ENCODE peak calls at places on chromosome 3, in seven cellular contexts. One of them, this sample, is unnamed.

GRCh38 chr3:184737063-184737462 is 25.2 kb upstream of the MAGEF1 start:
- DNase-seq in PC-3: no peak
- DNase-seq in stomach: peak; percentile 5
- DNase-seq in esophagus muscularis mucosa: no peak
- DNase-seq in neuronal stem cell: no peak
- DNase-seq in hepatocyte: no peak
- DNase-seq in AG04450: no peak
- DNase-seq in this sample: no peak

GRCh38 chr3:192851821-192852352 is 65.8 kb downstream of the MB21D2 start:
- DNase-seq in PC-3: peak; percentile 99
- DNase-seq in stomach: peak; percentile 88
- DNase-seq in esophagus muscularis mucosa: no peak
- DNase-seq in neuronal stem cell: no peak
- DNase-seq in hepatocyte: peak; percentile 60
- DNase-seq in AG04450: no peak
- DNase-seq in this sample: no peak

GRCh38 chr3:126657901-126658300 is 3.0 kb upstream of the TXNRD3 start:
- DNase-seq in PC-3: no peak
- DNase-seq in stomach: no peak
- DNase-seq in esophagus muscularis mucosa: peak; percentile 42
- DNase-seq in neuronal stem cell: no peak
- DNase-seq in hepatocyte: no peak
- DNase-seq in AG04450: no peak
- DNase-seq in this sample: no peak

GRCh38 chr3:13209334-13209733 is 136.1 kb upstream of the IQSEC1 start:
- DNase-seq in PC-3: no peak
- DNase-seq in stomach: no peak
- DNase-seq in esophagus muscularis mucosa: no peak
- DNase-seq in neuronal stem cell: no peak
- DNase-seq in hepatocyte: no peak
- DNase-seq in AG04450: no peak
- DNase-seq in this sample: no peak

GRCh38 chr3:124272611-124273151 is 280.8 kb upstream of the ROPN1 start:
- DNase-seq in PC-3: peak; percentile 20
- DNase-seq in stomach: no peak
- DNase-seq in esophagus muscularis mucosa: no peak
- DNase-seq in neuronal stem cell: no peak
- DNase-seq in hepatocyte: no peak
- DNase-seq in AG04450: no peak
- DNase-seq in this sample: no peak

GRCh38 chr3:170440346-170440745 is 21.7 kb downstream of the CLDN11 start:
- DNase-seq in PC-3: peak; percentile 46
- DNase-seq in stomach: no peak
- DNase-seq in esophagus muscularis mucosa: no peak
- DNase-seq in neuronal stem cell: no peak
- DNase-seq in hepatocyte: no peak
- DNase-seq in AG04450: no peak
- DNase-seq in this sample: no peak

GRCh38 chr3:194003128-194004057 is 132.6 kb upstream of the HES1 start:
- DNase-seq in PC-3: peak; percentile 90
- DNase-seq in stomach: peak; percentile 90
- DNase-seq in esophagus muscularis mucosa: peak; percentile 97
- DNase-seq in neuronal stem cell: peak; percentile 47
- DNase-seq in hepatocyte: peak; percentile 94
- DNase-seq in AG04450: peak; percentile 47
- DNase-seq in this sample: no peak

GRCh38 chr3:51275096-51275805 is 109.8 kb upstream of the MANF start:
- DNase-seq in PC-3: no peak
- DNase-seq in stomach: no peak
- DNase-seq in esophagus muscularis mucosa: no peak
- DNase-seq in neuronal stem cell: no peak
- DNase-seq in hepatocyte: no peak
- DNase-seq in AG04450: no peak
- DNase-seq in this sample: no peak

GRCh38 chr3:148727242-148727641 is 29.5 kb downstream of the AGTR1 start:
- DNase-seq in PC-3: peak; percentile 34
- DNase-seq in stomach: no peak
- DNase-seq in esophagus muscularis mucosa: no peak
- DNase-seq in neuronal stem cell: peak; percentile 31
- DNase-seq in hepatocyte: peak; percentile 57
- DNase-seq in AG04450: no peak
- DNase-seq in this sample: no peak

GRCh38 chr3:187318819-187319616 is 27.5 kb upstream of the MASP1 start:
- DNase-seq in PC-3: peak; percentile 67
- DNase-seq in stomach: peak; percentile 39
- DNase-seq in esophagus muscularis mucosa: no peak
- DNase-seq in neuronal stem cell: peak; percentile 59
- DNase-seq in hepatocyte: peak; percentile 75
- DNase-seq in AG04450: peak; percentile 44
- DNase-seq in this sample: peak; percentile 55

GRCh38 chr3:152051501-152052404 is 178.3 kb downstream of the SUCNR1 start:
- DNase-seq in PC-3: peak; percentile 19
- DNase-seq in stomach: no peak
- DNase-seq in esophagus muscularis mucosa: no peak
- DNase-seq in neuronal stem cell: no peak
- DNase-seq in hepatocyte: no peak
- DNase-seq in AG04450: no peak
- DNase-seq in this sample: no peak

GRCh38 chr3:104547040-104547439 is 819.7 kb upstream of the ALCAM start:
- DNase-seq in PC-3: no peak
- DNase-seq in stomach: no peak
- DNase-seq in esophagus muscularis mucosa: no peak
- DNase-seq in neuronal stem cell: no peak
- DNase-seq in hepatocyte: no peak
- DNase-seq in AG04450: no peak
- DNase-seq in this sample: no peak

GRCh38 chr3:153146191-153147053 is 15.6 kb upstream of the RAP2B start:
- DNase-seq in PC-3: no peak
- DNase-seq in stomach: no peak
- DNase-seq in esophagus muscularis mucosa: no peak
- DNase-seq in neuronal stem cell: no peak
- DNase-seq in hepatocyte: no peak
- DNase-seq in AG04450: no peak
- DNase-seq in this sample: no peak

GRCh38 chr3:64686446-64686908 is 1.3 kb downstream of the ADAMTS9 start:
- DNase-seq in PC-3: peak; percentile 2
- DNase-seq in stomach: peak; percentile 32
- DNase-seq in esophagus muscularis mucosa: no peak
- DNase-seq in neuronal stem cell: peak; percentile 63
- DNase-seq in hepatocyte: peak; percentile 72
- DNase-seq in AG04450: no peak
- DNase-seq in this sample: no peak

GRCh38 chr3:67593761-67594234 is 60.6 kb downstream of the SUCLG2 start:
- DNase-seq in PC-3: peak; percentile 32
- DNase-seq in stomach: no peak
- DNase-seq in esophagus muscularis mucosa: no peak
- DNase-seq in neuronal stem cell: no peak
- DNase-seq in hepatocyte: no peak
- DNase-seq in AG04450: no peak
- DNase-seq in this sample: no peak

GRCh38 chr3:50299929-50300680 is 900 bp upstream of the HYAL3 start:
- DNase-seq in PC-3: no peak
- DNase-seq in stomach: no peak
- DNase-seq in esophagus muscularis mucosa: no peak
- DNase-seq in neuronal stem cell: no peak
- DNase-seq in hepatocyte: no peak
- DNase-seq in AG04450: no peak
- DNase-seq in this sample: peak; percentile 32

GRCh38 chr3:183369117-183369516 is 59.3 kb downstream of the MCF2L2 start:
- DNase-seq in PC-3: no peak
- DNase-seq in stomach: no peak
- DNase-seq in esophagus muscularis mucosa: no peak
- DNase-seq in neuronal stem cell: no peak
- DNase-seq in hepatocyte: no peak
- DNase-seq in AG04450: no peak
- DNase-seq in this sample: no peak

GRCh38 chr3:101979033-101979432 is 129.7 kb downstream of the NFKBIZ start:
- DNase-seq in PC-3: no peak
- DNase-seq in stomach: no peak
- DNase-seq in esophagus muscularis mucosa: no peak
- DNase-seq in neuronal stem cell: no peak
- DNase-seq in hepatocyte: no peak
- DNase-seq in AG04450: no peak
- DNase-seq in this sample: no peak

GRCh38 chr3:16147226-16147625 is 27.3 kb upstream of the GALNT15 start:
- DNase-seq in PC-3: peak; percentile 48
- DNase-seq in stomach: no peak
- DNase-seq in esophagus muscularis mucosa: peak; percentile 31
- DNase-seq in neuronal stem cell: no peak
- DNase-seq in hepatocyte: no peak
- DNase-seq in AG04450: no peak
- DNase-seq in this sample: no peak

GRCh38 chr3:16148213-16148612 is 26.3 kb upstream of the GALNT15 start:
- DNase-seq in PC-3: no peak
- DNase-seq in stomach: no peak
- DNase-seq in esophagus muscularis mucosa: peak; percentile 70
- DNase-seq in neuronal stem cell: no peak
- DNase-seq in hepatocyte: no peak
- DNase-seq in AG04450: no peak
- DNase-seq in this sample: no peak

GRCh38 chr3:16151109-16151508 is 23.4 kb upstream of the GALNT15 start:
- DNase-seq in PC-3: peak; percentile 44
- DNase-seq in stomach: no peak
- DNase-seq in esophagus muscularis mucosa: peak; percentile 93
- DNase-seq in neuronal stem cell: no peak
- DNase-seq in hepatocyte: peak; percentile 43
- DNase-seq in AG04450: peak; percentile 69
- DNase-seq in this sample: peak; percentile 1

GRCh38 chr3:16150285-16150684 is 24.2 kb upstream of the GALNT15 start:
- DNase-seq in PC-3: no peak
- DNase-seq in stomach: no peak
- DNase-seq in esophagus muscularis mucosa: peak; percentile 10
- DNase-seq in neuronal stem cell: no peak
- DNase-seq in hepatocyte: no peak
- DNase-seq in AG04450: no peak
- DNase-seq in this sample: no peak

DNA sequence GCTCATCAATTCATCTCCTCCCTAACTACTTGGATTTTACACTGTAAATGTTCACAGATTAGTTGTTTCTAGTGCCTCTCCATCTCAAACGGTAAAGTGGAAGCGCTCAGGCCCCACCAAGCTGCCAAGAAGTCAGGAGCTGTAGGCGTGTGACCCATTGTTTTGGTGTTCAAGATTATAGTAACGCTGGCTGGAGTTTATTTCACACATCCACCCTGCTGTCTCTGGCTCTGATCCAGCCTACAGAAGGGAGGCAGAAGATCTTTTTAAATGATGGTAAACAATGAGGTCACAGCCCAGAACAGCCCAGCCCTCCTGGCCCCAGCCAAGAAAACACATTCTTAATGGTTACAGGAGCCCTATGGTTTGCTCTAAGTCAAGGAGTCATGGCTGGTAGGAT is 25.7 kb upstream of the GALNT15 start:
- DNase-seq in PC-3: no peak
- DNase-seq in stomach: peak; percentile 33
- DNase-seq in esophagus muscularis mucosa: peak; percentile 96
- DNase-seq in neuronal stem cell: no peak
- DNase-seq in hepatocyte: peak; percentile 39
- DNase-seq in AG04450: peak; percentile 92
- DNase-seq in this sample: no peak
- H3K9me3 ChIP-seq in PC-3: no peaks in the 10 kb centered on the region
- H3K9me3 ChIP-seq in stomach: peaks cover 5% of the 10 kb centered on the region
- H3K9me3 ChIP-seq in esophagus muscularis mucosa: no peaks in the 10 kb centered on the region
- H3K9me3 ChIP-seq in neuronal stem cell: peaks cover 5% of the 10 kb centered on the region
- H3K9me3 ChIP-seq in hepatocyte: no peaks in the 10 kb centered on the region
- H3K9me3 ChIP-seq in AG04450: peaks cover 9% of the 10 kb centered on the region
- H3K9me3 ChIP-seq in this sample: no peaks in the 10 kb centered on the region

DNA sequence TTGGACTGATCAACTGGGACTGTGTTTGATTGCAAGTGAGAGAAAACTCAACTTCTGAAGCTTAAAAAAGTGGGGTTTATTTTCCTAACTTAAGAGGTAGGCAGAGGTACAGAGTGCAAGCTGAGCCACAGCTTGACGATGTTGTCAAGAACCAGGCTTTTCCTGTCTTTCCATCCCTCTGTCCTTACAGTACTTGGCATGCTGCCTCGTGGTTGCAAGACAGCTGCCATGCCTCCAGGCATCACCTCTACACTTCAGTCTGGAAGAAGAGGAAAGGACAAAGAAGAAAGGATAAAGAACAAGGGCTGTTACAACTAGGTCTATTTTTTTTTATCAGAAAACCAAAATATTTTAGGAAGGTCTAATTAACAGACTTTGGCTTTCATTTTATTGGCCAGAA is 51.8 kb upstream of the GALNT15 start:
- DNase-seq in PC-3: peak; percentile 58
- DNase-seq in stomach: no peak
- DNase-seq in esophagus muscularis mucosa: no peak
- DNase-seq in neuronal stem cell: no peak
- DNase-seq in hepatocyte: no peak
- DNase-seq in AG04450: no peak
- DNase-seq in this sample: no peak
- H3K9me3 ChIP-seq in PC-3: no peaks in the 10 kb centered on the region
- H3K9me3 ChIP-seq in stomach: no peaks in the 10 kb centered on the region
- H3K9me3 ChIP-seq in esophagus muscularis mucosa: no peaks in the 10 kb centered on the region
- H3K9me3 ChIP-seq in neuronal stem cell: peaks cover 2% of the 10 kb centered on the region
- H3K9me3 ChIP-seq in hepatocyte: no peaks in the 10 kb centered on the region
- H3K9me3 ChIP-seq in AG04450: no peaks in the 10 kb centered on the region
- H3K9me3 ChIP-seq in this sample: no peaks in the 10 kb centered on the region

GRCh38 chr3:195662-196061 is 901 bp upstream of the CHL1 start:
- DNase-seq in PC-3: no peak
- DNase-seq in stomach: no peak
- DNase-seq in esophagus muscularis mucosa: no peak
- DNase-seq in neuronal stem cell: no peak
- DNase-seq in hepatocyte: no peak
- DNase-seq in AG04450: no peak
- DNase-seq in this sample: no peak

GRCh38 chr3:194421-194820 is 2.1 kb upstream of the CHL1 start:
- DNase-seq in PC-3: no peak
- DNase-seq in stomach: no peak
- DNase-seq in esophagus muscularis mucosa: no peak
- DNase-seq in neuronal stem cell: no peak
- DNase-seq in hepatocyte: no peak
- DNase-seq in AG04450: no peak
- DNase-seq in this sample: no peak

GRCh38 chr3:192215-192929 is 4.2 kb upstream of the CHL1 start:
- DNase-seq in PC-3: no peak
- DNase-seq in stomach: no peak
- DNase-seq in esophagus muscularis mucosa: no peak
- DNase-seq in neuronal stem cell: no peak
- DNase-seq in hepatocyte: no peak
- DNase-seq in AG04450: no peak
- DNase-seq in this sample: no peak

GRCh38 chr3:196322-197153 is at the start of gene CHL1:
- DNase-seq in PC-3: no peak
- DNase-seq in stomach: no peak
- DNase-seq in esophagus muscularis mucosa: no peak
- DNase-seq in neuronal stem cell: peak; percentile 47
- DNase-seq in hepatocyte: peak; percentile 9
- DNase-seq in AG04450: no peak
- DNase-seq in this sample: no peak

GRCh38 chr3:194006-194405 is 2.6 kb upstream of the CHL1 start:
- DNase-seq in PC-3: no peak
- DNase-seq in stomach: no peak
- DNase-seq in esophagus muscularis mucosa: no peak
- DNase-seq in neuronal stem cell: no peak
- DNase-seq in hepatocyte: no peak
- DNase-seq in AG04450: no peak
- DNase-seq in this sample: no peak
- H3K9me3 ChIP-seq in PC-3: peaks cover 3% of the 10 kb centered on the region
- H3K9me3 ChIP-seq in stomach: no peaks in the 10 kb centered on the region
- H3K9me3 ChIP-seq in esophagus muscularis mucosa: no peaks in the 10 kb centered on the region
- H3K9me3 ChIP-seq in neuronal stem cell: no peaks in the 10 kb centered on the region
- H3K9me3 ChIP-seq in hepatocyte: no peaks in the 10 kb centered on the region
- H3K9me3 ChIP-seq in AG04450: no peaks in the 10 kb centered on the region
- H3K9me3 ChIP-seq in this sample: no peaks in the 10 kb centered on the region

GRCh38 chr3:155243512-155243921 is 50.0 kb downstream of the STRIT1 start:
- DNase-seq in PC-3: peak; percentile 44
- DNase-seq in stomach: no peak
- DNase-seq in esophagus muscularis mucosa: no peak
- DNase-seq in neuronal stem cell: no peak
- DNase-seq in hepatocyte: no peak
- DNase-seq in AG04450: peak; percentile 48
- DNase-seq in this sample: no peak
- H3K9me3 ChIP-seq in PC-3: no peaks in the 10 kb centered on the region
- H3K9me3 ChIP-seq in stomach: peaks cover under 1% of the 10 kb centered on the region
- H3K9me3 ChIP-seq in esophagus muscularis mucosa: no peaks in the 10 kb centered on the region
- H3K9me3 ChIP-seq in neuronal stem cell: peaks cover 6% of the 10 kb centered on the region
- H3K9me3 ChIP-seq in hepatocyte: no peaks in the 10 kb centered on the region
- H3K9me3 ChIP-seq in AG04450: no peaks in the 10 kb centered on the region
- H3K9me3 ChIP-seq in this sample: no peaks in the 10 kb centered on the region

This sample was measured in CD4-positive, alpha-beta memory T cell.